ENCODE peak calls at places on chromosomes 3 and 15, in four cellular contexts. A, L, O and H are unnamed samples.

GRCh38 chr3:113495035-113495434 is 19.9 kb downstream of the SPICE1 start:
- DNase-seq in A (peak), L (no peak), O (no peak), H (no peak)

GRCh38 chr3:94225176-94225742 is 162.4 kb downstream of the NSUN3 start:
- DNase-seq in A (no peak), L (no peak), O (no peak), H (no peak)

GRCh38 chr3:142028174-142028833 is 121.0 kb downstream of the TFDP2 start:
- DNase-seq in A (peak), L (no peak), O (no peak), H (no peak)

GRCh38 chr3:66355394-66355793 is 134.6 kb downstream of the SLC25A26 start:
- DNase-seq in A (no peak), L (no peak), O (no peak), H (no peak)

GRCh38 chr15:79849789-79850188 is 47.0 kb downstream of the MTHFS start:
- DNase-seq in A (peak), L (no peak), O (no peak), H (no peak)

GRCh38 chr3:11542551-11542950 is 101.2 kb downstream of the VGLL4 start:
- DNase-seq in A (peak), L (peak), O (no peak), H (no peak)

GRCh38 chr3:14256561-14257342 is 78.1 kb downstream of the LSM3 start:
- DNase-seq in A (peak), L (no peak), O (no peak), H (no peak)

GRCh38 chr3:63662500-63662899 is 10.0 kb downstream of the SNTN start:
- DNase-seq in A (peak), L (no peak), O (no peak), H (no peak)

GRCh38 chr3:12381199-12381598 is 92.3 kb downstream of the PPARG start:
- DNase-seq in A (no peak), L (no peak), O (no peak), H (no peak)

GRCh38 chr3:122021037-122021436 is 1.0 kb downstream of the ILDR1 start:
- DNase-seq in A (no peak), L (no peak), O (no peak), H (no peak)

GRCh38 chr3:122024800-122025199 is 2.8 kb upstream of the ILDR1 start:
- DNase-seq in A (no peak), L (no peak), O (no peak), H (no peak)

GRCh38 chr3:122023335-122023734 is 1.3 kb upstream of the ILDR1 start:
- DNase-seq in A (peak), L (no peak), O (no peak), H (no peak)

GRCh38 chr3:122019493-122019892 is 2.6 kb downstream of the ILDR1 start:
- DNase-seq in A (no peak), L (no peak), O (no peak), H (no peak)

GRCh38 chr3:122021811-122022401 is at the start of gene ILDR1:
- DNase-seq in A (peak), L (no peak), O (no peak), H (no peak)
- H3K4me3 ChIP-seq in A (peak), L (peak), O (peak), H (peak)

DNA sequence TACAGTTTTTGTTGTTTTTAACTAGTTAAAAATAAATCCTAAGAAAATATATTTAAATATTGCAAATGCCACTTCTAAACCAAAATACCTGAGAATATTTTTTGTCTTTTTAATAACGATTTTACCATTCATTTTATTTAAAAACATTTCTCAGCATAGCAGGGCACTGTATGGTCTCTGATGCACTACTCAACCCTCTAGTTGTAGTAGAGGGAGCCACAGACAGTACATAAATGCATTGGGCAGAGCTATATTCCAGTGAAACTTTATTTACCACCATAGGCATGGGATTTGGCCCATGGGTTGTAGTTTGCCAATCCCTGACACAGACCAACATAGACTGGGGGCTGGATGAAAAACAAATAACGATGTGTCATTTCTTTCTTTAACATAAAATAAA is 214.4 kb upstream of the UBE2E1 start:
- DNase-seq in A (no peak), L (no peak), O (no peak), H (no peak)
- H3K4me3 ChIP-seq in A (no peak), L (no peak), O (no peak), H (no peak)

GRCh38 chr3:119659584-119660291 is 651 bp downstream of the POPDC2 start:
- DNase-seq in A (no peak), L (no peak), O (no peak), H (no peak)
- H3K4me3 ChIP-seq in A (no peak), L (no peak), O (no peak), H (peak)

GRCh38 chr15:38220874-38221273 is 31.8 kb upstream of the SPRED1 start:
- DNase-seq in A (no peak), L (no peak), O (no peak), H (no peak)

GRCh38 chr15:38217181-38217580 is 35.5 kb upstream of the SPRED1 start:
- DNase-seq in A (no peak), L (no peak), O (no peak), H (no peak)

GRCh38 chr15:38216763-38217162 is 35.9 kb upstream of the SPRED1 start:
- DNase-seq in A (no peak), L (no peak), O (no peak), H (no peak)

GRCh38 chr15:38215707-38216106 is 36.9 kb upstream of the SPRED1 start:
- DNase-seq in A (no peak), L (no peak), O (no peak), H (no peak)

GRCh38 chr15:38217788-38218609 is 34.6 kb upstream of the SPRED1 start:
- DNase-seq in A (no peak), L (no peak), O (no peak), H (no peak)
- H3K4me3 ChIP-seq in A (no peak), L (no peak), O (no peak), H (no peak)

DNA sequence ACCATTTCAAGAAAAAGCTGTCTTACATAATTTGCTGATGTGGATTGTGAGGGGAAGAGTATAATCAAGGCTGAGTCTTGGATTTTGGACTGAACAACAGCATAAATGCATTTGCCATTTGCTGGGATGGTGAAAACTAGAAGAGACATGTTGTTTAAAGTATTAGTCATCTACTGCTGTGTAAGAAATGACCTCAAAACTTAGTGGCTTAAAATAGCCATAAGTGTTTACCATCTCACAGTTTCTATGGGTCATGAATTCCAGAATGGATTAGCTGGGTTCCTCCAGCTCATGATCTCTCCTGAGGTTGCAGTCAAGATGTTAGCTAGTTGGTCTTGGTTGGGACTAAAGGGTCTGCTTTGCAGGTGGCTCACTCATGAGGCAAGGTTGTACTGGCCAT is 66.2 kb downstream of the SCN11A start:
- DNase-seq in A (no peak), L (no peak), O (no peak), H (no peak)
- H3K4me3 ChIP-seq in A (no peak), L (no peak), O (no peak), H (no peak)